ENCODE peak calls at places on chromosomes 11 and 22, in ten cellular contexts. V is lower lobe of right lung, R is body of pancreas, C is fibroblast of lung, A is iris pigment epithelial cell, P is NCI-H510A, D is RCC 7860, T is NCI-H2029, X is gastrocnemius medialis, K is astrocyte of the spinal cord. B is an unnamed sample.

GRCh38 chr11:80613630-80614029 is 1172.8 kb upstream of the TENM4 start:
- DNase-seq in V (no peak), R (no peak), C (no peak), A (no peak), P (no peak), D (no peak), T (no peak), X (no peak), K (no peak), B (no peak)

GRCh38 chr11:134951305-134951700 is 539.3 kb upstream of the B3GAT1 start:
- DNase-seq in V (no peak), R (no peak), C (peak; percentile 67), A (peak; percentile 67), P (no peak), D (peak; percentile 41), T (no peak), X (peak; percentile 19), K (peak; percentile 69), B (peak; percentile 59)

GRCh38 chr22:17772963-17773605 is 1.2 kb downstream of the BID start:
- DNase-seq in V (no peak), R (no peak), C (no peak), A (peak; percentile 80), P (no peak), D (peak; percentile 48), T (no peak), X (no peak), K (peak; percentile 25), B (no peak)

GRCh38 chr11:130737866-130738431 is 178.3 kb downstream of the SNX19 start:
- DNase-seq in V (no peak), R (peak; percentile 23), C (peak; percentile 77), A (peak; percentile 37), P (no peak), D (peak; percentile 91), T (no peak), X (no peak), K (peak; percentile 77), B (peak; percentile 33)

GRCh38 chr11:46378811-46379482 is 2.5 kb upstream of the MDK start:
- DNase-seq in V (no peak), R (no peak), C (no peak), A (no peak), P (no peak), D (no peak), T (no peak), X (peak; percentile 26), K (no peak), B (no peak)

GRCh38 chr11:60428517-60428916 is 855 bp upstream of the MS4A5 start:
- DNase-seq in V (no peak), R (no peak), C (no peak), A (peak; percentile 2), P (no peak), D (no peak), T (peak; percentile 68), X (no peak), K (no peak), B (no peak)

GRCh38 chr11:6606471-6607189 is 3.1 kb downstream of the ILK start:
- DNase-seq in V (peak; percentile 91), R (peak; percentile 91), C (peak; percentile 93), A (peak; percentile 96), P (peak; percentile 15), D (peak; percentile 90), T (peak; percentile 84), X (peak; percentile 85), K (peak; percentile 92), B (peak; percentile 97)

GRCh38 chr11:130527648-130528300 is 79.3 kb downstream of the ADAMTS15 start:
- DNase-seq in V (no peak), R (no peak), C (peak; percentile 42), A (peak; percentile 36), P (no peak), D (peak; percentile 79), T (no peak), X (no peak), K (peak; percentile 46), B (no peak)

GRCh38 chr11:126522606-126523005 is 167.1 kb downstream of the ST3GAL4 start:
- DNase-seq in V (no peak), R (no peak), C (no peak), A (no peak), P (no peak), D (no peak), T (no peak), X (no peak), K (no peak), B (no peak)

GRCh38 chr22:38081941-38082828 is 1.8 kb downstream of the SLC16A8 start:
- DNase-seq in V (peak; percentile 48), R (no peak), C (no peak), A (no peak), P (no peak), D (no peak), T (no peak), X (no peak), K (no peak), B (no peak)

GRCh38 chr22:30742291-30743256 is 47.9 kb downstream of the OSBP2 start:
- DNase-seq in V (no peak), R (no peak), C (peak; percentile 35), A (peak; percentile 32), P (no peak), D (no peak), T (no peak), X (no peak), K (peak; percentile 16), B (peak; percentile 9)

GRCh38 chr22:41369089-41369745 is 12.5 kb upstream of the TEF start:
- DNase-seq in V (no peak), R (peak; percentile 32), C (no peak), A (no peak), P (no peak), D (no peak), T (no peak), X (peak; percentile 54), K (no peak), B (no peak)

GRCh38 chr11:76691655-76692054 is 21.1 kb upstream of the LRRC32 start:
- DNase-seq in V (no peak), R (no peak), C (no peak), A (no peak), P (no peak), D (no peak), T (no peak), X (no peak), K (no peak), B (no peak)